ENCODE peak calls at places on chromosomes 7 and 10, in eight cellular contexts. X, Y, S, F, K, P, A and C are unnamed samples.

GRCh38 chr10:71632896-71633600 is 86.5 kb downstream of the C10orf105 start:
- DNase-seq in X (no peak), Y (no peak), S (peak; percentile 60), F (no peak), K (no peak), P (no peak), A (no peak), C (no peak)

GRCh38 chr10:85946713-85947326 is 419.8 kb downstream of the GRID1 start:
- DNase-seq in X (no peak), Y (no peak), S (no peak), F (no peak), K (no peak), P (peak; percentile 51), A (no peak), C (no peak)

GRCh38 chr10:32893431-32893830 is 64.6 kb downstream of the ITGB1 start:
- DNase-seq in X (no peak), Y (no peak), S (peak; percentile 52), F (no peak), K (no peak), P (peak; percentile 21), A (no peak), C (no peak)

GRCh38 chr7:55251911-55252310 is 113.2 kb upstream of the LANCL2 start:
- DNase-seq in X (peak; percentile 4), Y (no peak), S (no peak), F (no peak), K (no peak), P (no peak), A (no peak), C (no peak)

GRCh38 chr10:11339660-11340059 is 271.8 kb downstream of the USP6NL start:
- DNase-seq in X (no peak), Y (no peak), S (no peak), F (no peak), K (no peak), P (no peak), A (no peak), C (no peak)

GRCh38 chr10:73922007-73922863 is 11.3 kb downstream of the PLAU start:
- DNase-seq in X (no peak), Y (no peak), S (no peak), F (no peak), K (no peak), P (no peak), A (no peak), C (no peak)

GRCh38 chr10:29495366-29495765 is 139.4 kb downstream of the SVIL start:
- DNase-seq in X (peak; percentile 28), Y (no peak), S (no peak), F (no peak), K (no peak), P (no peak), A (no peak), C (no peak)

GRCh38 chr7:31094271-31094670 is 42.2 kb downstream of the ADCYAP1R1 start:
- DNase-seq in X (no peak), Y (peak; percentile 2), S (no peak), F (no peak), K (no peak), P (no peak), A (no peak), C (no peak)

GRCh38 chr10:18159596-18159995 is 19.4 kb downstream of the CACNB2 start:
- DNase-seq in X (no peak), Y (no peak), S (no peak), F (no peak), K (no peak), P (no peak), A (no peak), C (no peak)

GRCh38 chr10:124007773-124008145 is 85.6 kb downstream of the CHST15 start:
- DNase-seq in X (no peak), Y (peak; percentile 6), S (no peak), F (no peak), K (no peak), P (no peak), A (no peak), C (no peak)

GRCh38 chr7:5436003-5436678 is 12.5 kb upstream of the TNRC18 start:
- DNase-seq in X (no peak), Y (no peak), S (no peak), F (no peak), K (no peak), P (no peak), A (no peak), C (no peak)

GRCh38 chr10:113690749-113691148 is 11.0 kb downstream of the CASP7 start:
- DNase-seq in X (no peak), Y (no peak), S (no peak), F (no peak), K (no peak), P (no peak), A (no peak), C (no peak)

GRCh38 chr7:128148676-128149075 is 92.4 kb upstream of the LEP start:
- DNase-seq in X (no peak), Y (no peak), S (no peak), F (peak; percentile 22), K (no peak), P (no peak), A (no peak), C (no peak)

GRCh38 chr10:60141916-60142559 is 235.7 kb upstream of the CCDC6 start:
- DNase-seq in X (no peak), Y (no peak), S (no peak), F (no peak), K (no peak), P (no peak), A (no peak), C (no peak)

GRCh38 chr10:34578468-34578867 is 236.6 kb downstream of the PARD3 start:
- DNase-seq in X (no peak), Y (no peak), S (no peak), F (no peak), K (no peak), P (no peak), A (no peak), C (no peak)

GRCh38 chr7:24572421-24573007 is 738 bp upstream of the PALS2 start:
- DNase-seq in X (peak; percentile 75), Y (peak; percentile 32), S (no peak), F (peak; percentile 55), K (no peak), P (no peak), A (peak; percentile 67), C (no peak)

GRCh38 chr7:24576171-24577052 is 3.2 kb downstream of the PALS2 start:
- DNase-seq in X (no peak), Y (no peak), S (peak; percentile 81), F (peak; percentile 87), K (peak; percentile 38), P (peak; percentile 45), A (peak; percentile 74), C (no peak)

GRCh38 chr7:24573554-24574338 is 494 bp downstream of the PALS2 start:
- DNase-seq in X (peak; percentile 60), Y (peak; percentile 23), S (peak; percentile 83), F (peak; percentile 67), K (peak; percentile 56), P (peak; percentile 48), A (peak; percentile 70), C (peak; percentile 38)

GRCh38 chr7:24573008-24573553 is at the start of gene PALS2:
- DNase-seq in X (peak; percentile 60), Y (peak; percentile 42), S (peak; percentile 90), F (peak; percentile 87), K (peak; percentile 78), P (peak; percentile 63), A (peak; percentile 75), C (peak; percentile 10)

GRCh38 chr7:24574365-24574764 is 1.1 kb downstream of the PALS2 start:
- DNase-seq in X (no peak), Y (no peak), S (peak; percentile 11), F (peak; percentile 37), K (no peak), P (peak; percentile 3), A (peak; percentile 33), C (no peak)
- H3K27ac ChIP-seq in X (no peak overlapping the region), Y (peak overlapping the region; percentile 87), S (no peak overlapping the region), F (peak overlapping the region; percentile 27), K (peak overlapping the region; percentile 88), P (peak overlapping the region; percentile 64), A (peak overlapping the region; percentile 30), C (no peak overlapping the region)

GRCh38 chr7:102098986-102099385 is 187.7 kb upstream of the SH2B2 start:
- DNase-seq in X (no peak), Y (no peak), S (no peak), F (no peak), K (no peak), P (no peak), A (no peak), C (no peak)
- H3K27ac ChIP-seq in X (no peak overlapping the region), Y (no peak overlapping the region), S (no peak overlapping the region), F (no peak overlapping the region), K (no peak overlapping the region), P (no peak overlapping the region), A (no peak overlapping the region), C (no peak overlapping the region)

GRCh38 chr10:53601260-53601875 is 828.8 kb upstream of the MBL2 start:
- DNase-seq in X (no peak), Y (no peak), S (peak; percentile 62), F (peak; percentile 54), K (peak; percentile 9), P (peak; percentile 6), A (peak; percentile 20), C (no peak)

GRCh38 chr10:53598914-53599313 is 826.3 kb upstream of the MBL2 start:
- DNase-seq in X (no peak), Y (no peak), S (no peak), F (no peak), K (no peak), P (no peak), A (peak; percentile 62), C (no peak)

DNA sequence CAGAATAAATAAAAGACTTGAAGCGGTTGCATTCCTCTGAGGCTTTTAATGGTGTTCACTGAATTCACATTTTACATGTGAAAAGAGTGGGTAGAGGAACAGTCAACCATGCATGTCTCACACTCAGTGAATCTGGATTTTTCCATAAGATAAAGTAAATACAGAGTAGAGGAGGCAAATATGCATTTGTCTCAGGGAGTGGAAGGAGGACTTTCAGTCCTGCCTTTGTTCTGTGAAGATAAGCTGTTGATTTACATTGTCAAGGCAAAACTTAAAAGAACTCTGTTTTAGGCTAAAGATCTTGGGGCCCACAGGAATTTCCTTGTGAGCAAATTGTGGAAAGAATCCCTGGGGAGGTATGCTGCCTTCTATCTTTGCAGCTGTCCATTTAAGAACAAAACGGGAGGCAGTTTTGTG is 825.3 kb upstream of the MBL2 start:
- DNase-seq in X (no peak), Y (no peak), S (peak; percentile 40), F (no peak), K (peak; percentile 20), P (no peak), A (peak; percentile 69), C (no peak)
- H3K27ac ChIP-seq in X (no peak overlapping the region), Y (no peak overlapping the region), S (peak overlapping the region; percentile 73), F (no peak overlapping the region), K (peak overlapping the region; percentile 93), P (no peak overlapping the region), A (no peak overlapping the region), C (no peak overlapping the region)

DNA sequence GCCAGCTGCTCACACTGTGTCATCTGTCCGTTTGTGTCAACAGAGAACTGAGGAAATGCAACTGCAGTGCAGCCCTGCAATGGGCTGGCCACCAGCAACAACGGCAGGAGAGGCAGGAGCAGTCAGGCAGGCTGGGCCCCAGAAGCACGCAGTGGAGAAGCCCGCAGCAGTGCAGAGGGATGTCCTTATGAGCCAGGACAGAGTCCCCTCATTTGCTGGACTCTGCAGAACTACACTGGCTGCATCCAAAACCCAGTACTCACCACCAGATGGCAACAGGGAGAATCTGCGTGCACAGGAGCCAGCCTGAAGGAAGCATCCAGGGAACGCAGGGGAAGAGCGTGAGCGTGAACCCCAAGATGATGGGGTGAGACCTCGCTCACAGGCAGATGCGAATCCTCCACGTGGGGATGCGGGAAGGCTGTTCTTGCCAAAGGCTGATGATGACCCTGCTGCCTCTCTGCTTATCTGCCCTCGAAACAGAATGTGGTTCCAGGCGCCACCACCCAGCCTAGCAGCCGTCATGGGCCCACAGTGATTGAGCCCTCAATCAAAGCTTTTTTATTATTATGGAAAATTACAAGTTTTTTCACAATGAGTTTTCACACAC is 232.1 kb downstream of the PTPRN2 start:
- DNase-seq in X (peak; percentile 43), Y (no peak), S (peak; percentile 51), F (no peak), K (no peak), P (no peak), A (no peak), C (no peak)
- H3K27ac ChIP-seq in X (no peak overlapping the region), Y (no peak overlapping the region), S (no peak overlapping the region), F (no peak overlapping the region), K (no peak overlapping the region), P (no peak overlapping the region), A (no peak overlapping the region), C (no peak overlapping the region)